ENCODE peak calls at places on chromosomes 5 and 9, in eight cellular contexts. F is T-helper 2 cell; N is ELF-1; T is NCI-H2029; E is left ventricle myocardium inferior; B is stimulated activated CD8-positive, alpha-beta memory T cell treated with anti-CD3 and anti-CD28 coated beads, Interleukin-7, amount 100 ng/mL, for 24 hours; G is GM12865; H is cardiac fibroblast. W is an unnamed sample.

GRCh38 chr5:62695274-62695673 is 116.7 kb downstream of the LRRC70 start:
- DNase-seq in F (no peak), N (no peak), T (no peak), E (no peak), B (no peak), G (no peak), H (no peak), W (no peak)

GRCh38 chr9:122127396-122127798 is 32.2 kb downstream of the NDUFA8 start:
- DNase-seq in F (peak), N (no peak), T (no peak), E (no peak), B (no peak), G (no peak), H (no peak), W (no peak)

GRCh38 chr5:128376577-128376976 is 161.5 kb downstream of the FBN2 start:
- DNase-seq in F (no peak), N (no peak), T (no peak), E (no peak), B (no peak), G (no peak), H (peak), W (no peak)

GRCh38 chr5:142749321-142749720 is 20.9 kb upstream of the ARHGAP26 start:
- DNase-seq in F (peak), N (no peak), T (no peak), E (no peak), B (no peak), G (no peak), H (peak), W (no peak)

GRCh38 chr9:90970603-90971002 is 169.0 kb downstream of the SYK start:
- DNase-seq in F (no peak), N (no peak), T (no peak), E (no peak), B (no peak), G (no peak), H (no peak), W (no peak)

GRCh38 chr9:36597412-36598178 is 24.9 kb downstream of the MELK start:
- DNase-seq in F (peak), N (peak), T (no peak), E (no peak), B (no peak), G (peak), H (peak), W (peak)

GRCh38 chr5:176534640-176535039 is 2.6 kb downstream of the RNF44 start:
- DNase-seq in F (peak), N (no peak), T (no peak), E (no peak), B (no peak), G (peak), H (no peak), W (no peak)

GRCh38 chr9:121282309-121283071 is 14.5 kb downstream of the GSN start:
- DNase-seq in F (no peak), N (no peak), T (peak), E (peak), B (no peak), G (no peak), H (peak), W (no peak)

GRCh38 chr5:83388608-83389007 is 82.9 kb upstream of the VCAN start:
- DNase-seq in F (no peak), N (no peak), T (no peak), E (no peak), B (no peak), G (no peak), H (no peak), W (no peak)

W was measured in CMK.